ENCODE peak calls at places on chromosomes 3 and 15, in nine cellular contexts. U is AG08395, V is pons, S is H54, C is body of pancreas, A is ACHN, I is Ammon's horn, X is HEK293T, B is hypothalamus. F is an unnamed sample.
A peak's percentile ranks its signal among the peaks of the same experiment; 100 is the strongest.

GRCh38 chr3:46593274-46593862 is 19.0 kb upstream of the FAM240A start:
- DNase-seq in U (no peak), V (no peak), S (no peak), C (no peak), A (no peak), I (no peak), X (no peak), B (no peak), F (no peak)

GRCh38 chr15:40767838-40768491 is 1.8 kb upstream of the C15orf62 start:
- DNase-seq in U (no peak), V (no peak), S (no peak), C (no peak), A (no peak), I (no peak), X (no peak), B (no peak), F (peak; percentile 87)

GRCh38 chr15:73985101-73985873 is 6.8 kb downstream of the STOML1 start:
- DNase-seq in U (no peak), V (no peak), S (no peak), C (no peak), A (peak; percentile 45), I (no peak), X (no peak), B (no peak), F (no peak)

GRCh38 chr3:59540241-59540640 is 490.4 kb upstream of the CFAP20DC start:
- DNase-seq in U (peak; percentile 18), V (no peak), S (no peak), C (no peak), A (no peak), I (no peak), X (no peak), B (no peak), F (no peak)

GRCh38 chr15:43517354-43518072 is at the start of gene MAP1A:
- DNase-seq in U (peak; percentile 89), V (peak; percentile 72), S (no peak), C (peak; percentile 23), A (no peak), I (peak; percentile 87), X (peak; percentile 46), B (peak; percentile 20), F (peak; percentile 87)

GRCh38 chr15:73346735-73347312 is 21.9 kb downstream of the HCN4 start:
- DNase-seq in U (peak; percentile 34), V (no peak), S (peak; percentile 47), C (peak; percentile 73), A (peak; percentile 45), I (no peak), X (peak; percentile 69), B (no peak), F (no peak)

GRCh38 chr3:99634881-99635280 is 3.5 kb upstream of the COL8A1 start:
- DNase-seq in U (no peak), V (no peak), S (no peak), C (no peak), A (no peak), I (no peak), X (no peak), B (no peak), F (no peak)

GRCh38 chr3:97992547-97993173 is 20.4 kb upstream of the RIOX2 start:
- DNase-seq in U (no peak), V (no peak), S (no peak), C (no peak), A (no peak), I (no peak), X (no peak), B (no peak), F (no peak)

GRCh38 chr3:123739146-123739545 is 145.0 kb downstream of the MYLK start:
- DNase-seq in U (no peak), V (no peak), S (no peak), C (no peak), A (no peak), I (no peak), X (no peak), B (no peak), F (no peak)

GRCh38 chr15:79635897-79636596 is 203.9 kb downstream of the MINAR1 start:
- DNase-seq in U (peak; percentile 26), V (no peak), S (no peak), C (no peak), A (no peak), I (no peak), X (no peak), B (no peak), F (no peak)

GRCh38 chr3:157226173-157226847 is 66.4 kb upstream of the CCNL1 start:
- DNase-seq in U (peak; percentile 19), V (no peak), S (no peak), C (no peak), A (no peak), I (no peak), X (no peak), B (no peak), F (no peak)

GRCh38 chr3:157127831-157128767 is 31.8 kb downstream of the CCNL1 start:
- DNase-seq in U (peak; percentile 65), V (peak; percentile 22), S (peak; percentile 67), C (peak; percentile 88), A (peak; percentile 42), I (no peak), X (no peak), B (no peak), F (no peak)

GRCh38 chr3:111081008-111081545 is 9.5 kb downstream of the NECTIN3 start:
- DNase-seq in U (peak; percentile 58), V (no peak), S (no peak), C (no peak), A (no peak), I (no peak), X (no peak), B (no peak), F (no peak)

GRCh38 chr15:65517866-65518207 is 348 bp upstream of the DPP8 start:
- DNase-seq in U (no peak), V (no peak), S (no peak), C (no peak), A (no peak), I (no peak), X (no peak), B (no peak), F (no peak)

GRCh38 chr3:31356941-31357340 is 175.8 kb upstream of the STT3B start:
- DNase-seq in U (no peak), V (no peak), S (no peak), C (peak; percentile 5), A (no peak), I (no peak), X (no peak), B (no peak), F (no peak)

GRCh38 chr15:91456921-91457320 is 356.9 kb downstream of the SV2B start:
- DNase-seq in U (no peak), V (no peak), S (no peak), C (no peak), A (peak; percentile 4), I (no peak), X (no peak), B (no peak), F (no peak)

GRCh38 chr3:55813268-55814097 is 326.4 kb upstream of the WNT5A start:
- DNase-seq in U (peak; percentile 5), V (no peak), S (no peak), C (no peak), A (no peak), I (no peak), X (no peak), B (no peak), F (no peak)

GRCh38 chr3:141330235-141330634 is 38.1 kb upstream of the ZBTB38 start:
- DNase-seq in U (no peak), V (no peak), S (no peak), C (no peak), A (no peak), I (no peak), X (no peak), B (no peak), F (no peak)

GRCh38 chr15:45640610-45641009 is 5.8 kb downstream of the SQOR start:
- DNase-seq in U (peak; percentile 86), V (no peak), S (peak; percentile 63), C (no peak), A (peak; percentile 73), I (no peak), X (no peak), B (no peak), F (no peak)

GRCh38 chr3:75983609-75984290 is 198.4 kb upstream of the ZNF717 start:
- DNase-seq in U (no peak), V (no peak), S (no peak), C (no peak), A (no peak), I (no peak), X (no peak), B (no peak), F (no peak)

GRCh38 chr15:61228025-61228901 is 839 bp downstream of the RORA start:
- DNase-seq in U (peak; percentile 21), V (no peak), S (no peak), C (no peak), A (no peak), I (peak; percentile 8), X (no peak), B (no peak), F (peak; percentile 67)

GRCh38 chr3:139940622-139941021 is 5.6 kb downstream of the CLSTN2 start:
- DNase-seq in U (no peak), V (no peak), S (no peak), C (no peak), A (no peak), I (no peak), X (no peak), B (no peak), F (no peak)

GRCh38 chr3:24004171-24004938 is 59.3 kb downstream of the NR1D2 start:
- DNase-seq in U (no peak), V (no peak), S (no peak), C (no peak), A (no peak), I (no peak), X (no peak), B (no peak), F (no peak)

GRCh38 chr15:99424131-99424571 is 141.6 kb upstream of the MEF2A start:
- DNase-seq in U (no peak), V (no peak), S (no peak), C (no peak), A (no peak), I (no peak), X (no peak), B (no peak), F (no peak)

GRCh38 chr3:42010530-42010929 is 48.6 kb upstream of the ULK4 start:
- DNase-seq in U (no peak), V (no peak), S (no peak), C (peak; percentile 17), A (no peak), I (no peak), X (no peak), B (no peak), F (peak; percentile 61)

GRCh38 chr3:105365536-105366301 is 990 bp upstream of the ALCAM start:
- DNase-seq in U (no peak), V (no peak), S (no peak), C (peak; percentile 67), A (peak; percentile 59), I (peak; percentile 52), X (peak; percentile 10), B (no peak), F (peak; percentile 16)

GRCh38 chr15:40317580-40317979 is 5.9 kb upstream of the INAFM2 start:
- DNase-seq in U (no peak), V (no peak), S (no peak), C (no peak), A (no peak), I (no peak), X (no peak), B (no peak), F (no peak)

GRCh38 chr3:155217591-155217990 is 75.9 kb downstream of the STRIT1 start:
- DNase-seq in U (peak; percentile 32), V (no peak), S (no peak), C (no peak), A (no peak), I (no peak), X (no peak), B (no peak), F (no peak)

GRCh38 chr3:103684956-103685355 is 1250.1 kb downstream of the ZPLD1 start:
- DNase-seq in U (no peak), V (no peak), S (no peak), C (peak; percentile 7), A (no peak), I (no peak), X (no peak), B (no peak), F (no peak)

GRCh38 chr3:52495096-52495495 is at the start of gene STAB1:
- DNase-seq in U (no peak), V (no peak), S (no peak), C (peak; percentile 47), A (no peak), I (no peak), X (no peak), B (no peak), F (no peak)

GRCh38 chr3:149609595-149609994 is 48.2 kb downstream of the WWTR1 start:
- DNase-seq in U (no peak), V (no peak), S (no peak), C (no peak), A (no peak), I (no peak), X (no peak), B (no peak), F (no peak)